ENCODE peak calls at places on chromosomes 1 and 21, in nine cellular contexts. M is upper lobe of right lung; O is left ventricle myocardium inferior; Y is AG04450; N is germinal center; D is epithelial cell of esophagus; A is stimulated activated CD8-positive, alpha-beta memory T cell treated with anti-CD3 and anti-CD28 coated beads, Interleukin-12 subunit alpha, Interleukin-12 subunit beta, amount 100 ng/mL, for 1 hour; V is activated CD8-positive, alpha-beta memory T cell treated with anti-CD3 and anti-CD28 coated beads for 4 hours; F is adrenal gland. W is an unnamed sample.

GRCh38 chr1:97271906-97272788 is 550.6 kb downstream of the PTBP2 start:
- DNase-seq in V (no peak), M (no peak), D (peak), A (no peak), F (no peak), N (no peak), O (no peak), Y (no peak), W (no peak)

GRCh38 chr1:106620521-106620954 is 435.9 kb upstream of the PRMT6 start:
- DNase-seq in Y (no peak), A (no peak), D (peak), F (no peak), M (peak), O (no peak), N (no peak), V (no peak), W (no peak)

GRCh38 chr1:41109316-41110263 is 88.1 kb upstream of the SLFNL1 start:
- DNase-seq in M (no peak), Y (peak), V (no peak), F (peak), A (no peak), D (peak), O (no peak), N (no peak), W (peak)

GRCh38 chr1:63487336-63488065 is 35.5 kb downstream of the ITGB3BP start:
- DNase-seq in N (no peak), F (no peak), A (no peak), D (peak), O (no peak), M (no peak), Y (peak), V (no peak), W (no peak)

GRCh38 chr1:116435806-116436486 is 62.9 kb downstream of the ATP1A1 start:
- DNase-seq in F (no peak), V (no peak), A (no peak), Y (no peak), D (no peak), M (no peak), O (no peak), N (no peak), W (no peak)

GRCh38 chr1:55043011-55043410 is 3.7 kb downstream of the PCSK9 start:
- DNase-seq in V (no peak), Y (no peak), D (peak), M (no peak), F (no peak), O (no peak), N (no peak), A (no peak), W (no peak)

GRCh38 chr1:246629030-246629429 is 62.8 kb downstream of the CNST start:
- DNase-seq in F (peak), N (no peak), V (no peak), M (no peak), A (no peak), O (no peak), D (no peak), Y (no peak), W (no peak)

GRCh38 chr1:51120629-51121028 is 18.6 kb downstream of the C1orf185 start:
- DNase-seq in Y (no peak), O (no peak), A (no peak), N (no peak), V (no peak), M (no peak), D (no peak), F (no peak), W (no peak)

GRCh38 chr1:231603598-231604275 is 22.9 kb upstream of the DISC1 start:
- DNase-seq in M (no peak), A (no peak), F (peak), N (no peak), D (peak), O (no peak), V (no peak), Y (no peak), W (peak)

GRCh38 chr1:25360596-25361581 is 22.8 kb downstream of the TMEM50A start:
- DNase-seq in V (no peak), A (no peak), M (no peak), D (peak), Y (no peak), O (no peak), N (no peak), F (peak), W (no peak)

GRCh38 chr1:54774820-54775498 is 10.6 kb upstream of the PARS2 start:
- DNase-seq in M (no peak), Y (no peak), F (no peak), D (peak), N (peak), A (no peak), O (no peak), V (no peak), W (peak)

GRCh38 chr21:34148826-34149558 is 75.6 kb downstream of the MRPS6 start:
- DNase-seq in O (no peak), F (no peak), M (no peak), V (no peak), N (no peak), A (no peak), Y (no peak), D (no peak), W (no peak)

GRCh38 chr1:246559310-246559709 is 6.8 kb downstream of the TFB2M start:
- DNase-seq in N (no peak), M (no peak), F (no peak), Y (no peak), O (no peak), V (no peak), D (no peak), A (no peak), W (no peak)

GRCh38 chr1:8825985-8826481 is 8.6 kb upstream of the RERE start:
- DNase-seq in O (peak), D (no peak), M (no peak), V (no peak), A (no peak), F (no peak), Y (no peak), N (no peak), W (no peak)

GRCh38 chr1:156664046-156664948 is 12.9 kb downstream of the NES start:
- DNase-seq in Y (no peak), O (no peak), D (no peak), N (no peak), F (no peak), M (no peak), V (no peak), A (no peak), W (no peak)

GRCh38 chr21:37535672-37536071 is 169.1 kb downstream of the DYRK1A start:
- DNase-seq in A (no peak), F (no peak), V (no peak), O (no peak), M (no peak), Y (no peak), N (no peak), D (no peak), W (no peak)

GRCh38 chr1:115833806-115834205 is 7.1 kb downstream of the NHLH2 start:
- DNase-seq in A (no peak), O (no peak), F (no peak), V (no peak), N (no peak), Y (no peak), M (no peak), D (no peak), W (no peak)

GRCh38 chr1:44689447-44689765 is 14.9 kb downstream of the ARMH1 start:
- DNase-seq in Y (no peak), A (no peak), F (no peak), N (no peak), M (no peak), O (no peak), V (no peak), D (no peak), W (no peak)

GRCh38 chr1:232531291-232531690 is 98.6 kb downstream of the SIPA1L2 start:
- DNase-seq in A (no peak), O (no peak), D (no peak), V (no peak), Y (no peak), N (no peak), F (no peak), M (no peak), W (no peak)

GRCh38 chr1:31739281-31739853 is 24.8 kb downstream of the ADGRB2 start:
- DNase-seq in Y (no peak), A (no peak), V (no peak), N (peak), F (no peak), M (no peak), D (peak), O (no peak), W (no peak)

GRCh38 chr1:84731519-84731918 is 41.3 kb upstream of the SSX2IP start:
- DNase-seq in O (no peak), A (no peak), F (no peak), V (no peak), Y (no peak), M (no peak), D (no peak), N (no peak), W (no peak)

GRCh38 chr1:192158181-192158580 is at the start of gene RGS18:
- DNase-seq in Y (no peak), A (no peak), O (no peak), D (no peak), F (peak), N (peak), M (no peak), V (no peak), W (no peak)

GRCh38 chr1:198220428-198220827 is 63.6 kb downstream of the NEK7 start:
- DNase-seq in V (no peak), F (no peak), M (no peak), N (no peak), Y (no peak), O (no peak), D (peak), A (no peak), W (no peak)

GRCh38 chr1:147171399-147172167 is 687 bp downstream of the PRKAB2 start:
- DNase-seq in Y (no peak), D (peak), A (no peak), N (peak), O (no peak), V (no peak), M (no peak), F (peak), W (peak)

GRCh38 chr1:162997499-162998285 is 71.5 kb upstream of the RGS4 start:
- DNase-seq in O (no peak), Y (no peak), F (no peak), V (no peak), M (no peak), N (no peak), A (no peak), D (no peak), W (no peak)

GRCh38 chr1:232033285-232033684 is 406.7 kb downstream of the DISC1 start:
- DNase-seq in F (no peak), A (no peak), O (no peak), V (no peak), D (no peak), Y (no peak), N (no peak), M (no peak), W (no peak)

GRCh38 chr1:13517193-13517812 is 3.5 kb upstream of the LRRC38 start:
- DNase-seq in M (no peak), N (peak), Y (no peak), F (no peak), D (no peak), O (no peak), V (no peak), A (no peak), W (peak)

GRCh38 chr1:58768971-58769808 is 14.7 kb downstream of the JUN start:
- DNase-seq in M (peak), A (no peak), F (peak), Y (no peak), N (peak), O (peak), V (no peak), D (peak), W (peak)

GRCh38 chr1:100657876-100658715 is 61.4 kb upstream of the VCAM1 start:
- DNase-seq in A (no peak), V (no peak), M (no peak), F (peak), Y (no peak), O (no peak), N (no peak), D (no peak), W (no peak)

W was measured in testis.